ENCODE peak calls at places on chromosome X, in seven cellular contexts. R is GM12865, P is GM13977, B is neural crest cell, A is heart right ventricle, E is right lobe of liver, H is HCT116. X is an unnamed sample.

GRCh38 chrX:71911023-71911730 is 532 bp downstream of the NHSL2 start:
- DNase-seq in R (no peak), P (peak), B (peak), A (peak), E (no peak), H (no peak), X (peak)

GRCh38 chrX:17464196-17464595 is 89.2 kb downstream of the NHS start:
- DNase-seq in R (no peak), P (no peak), B (no peak), A (no peak), E (no peak), H (no peak), X (no peak)

GRCh38 chrX:54785901-54786300 is 12.2 kb downstream of the ITIH6 start:
- DNase-seq in R (peak), P (no peak), B (no peak), A (no peak), E (peak), H (no peak), X (no peak)

GRCh38 chrX:22159071-22159470 is 113.6 kb upstream of the CBLL2 start:
- DNase-seq in R (no peak), P (no peak), B (no peak), A (no peak), E (no peak), H (no peak), X (no peak)

GRCh38 chrX:150365953-150366911 is 3.1 kb downstream of the MAMLD1 start:
- DNase-seq in R (no peak), P (no peak), B (peak), A (peak), E (peak), H (no peak), X (no peak)

GRCh38 chrX:150570512-150570911 is 2.1 kb downstream of the MTM1 start:
- DNase-seq in R (peak), P (no peak), B (no peak), A (no peak), E (peak), H (no peak), X (no peak)

GRCh38 chrX:31266172-31267076 is 194.6 kb upstream of the FTHL17 start:
- DNase-seq in R (peak), P (peak), B (peak), A (peak), E (peak), H (no peak), X (peak)

GRCh38 chrX:47206316-47206715 is 12.2 kb upstream of the CDK16 start:
- DNase-seq in R (no peak), P (no peak), B (no peak), A (no peak), E (no peak), H (no peak), X (no peak)

GRCh38 chrX:40474205-40474626 is 106.6 kb upstream of the ATP6AP2 start:
- DNase-seq in R (peak), P (no peak), B (peak), A (no peak), E (peak), H (no peak), X (no peak)

GRCh38 chrX:42948723-42949122 is 170.8 kb upstream of the PPP1R2C start:
- DNase-seq in R (no peak), P (no peak), B (no peak), A (no peak), E (no peak), H (no peak), X (no peak)

GRCh38 chrX:18616688-18617087 is 55.2 kb downstream of the RS1 start:
- DNase-seq in R (no peak), P (no peak), B (no peak), A (no peak), E (no peak), H (no peak), X (no peak)

GRCh38 chrX:29952016-29952415 is 263.3 kb upstream of the MAGEB2 start:
- DNase-seq in R (no peak), P (no peak), B (no peak), A (no peak), E (no peak), H (no peak), X (no peak)

GRCh38 chrX:81195712-81196111 is 6.0 kb downstream of the HMGN5 start:
- DNase-seq in R (peak), P (peak), B (peak), A (no peak), E (peak), H (peak), X (no peak)

GRCh38 chrX:27751976-27752375 is 55.8 kb upstream of the MAGEB10 start:
- DNase-seq in R (no peak), P (no peak), B (no peak), A (no peak), E (no peak), H (no peak), X (no peak)

GRCh38 chrX:96685205-96686099 is 810 bp downstream of the DIAPH2 start:
- DNase-seq in R (peak), P (no peak), B (peak), A (peak), E (peak), H (no peak), X (no peak)

GRCh38 chrX:15143050-15143824 is 126.6 kb downstream of the ASB9 start:
- DNase-seq in R (peak), P (peak), B (peak), A (peak), E (peak), H (peak), X (peak)

GRCh38 chrX:12894074-12894691 is 12.2 kb upstream of the TLR8 start:
- DNase-seq in R (peak), P (peak), B (peak), A (no peak), E (no peak), H (peak), X (no peak)

GRCh38 chrX:40072246-40072645 is 25.5 kb downstream of the BCOR start:
- DNase-seq in R (no peak), P (no peak), B (no peak), A (no peak), E (no peak), H (no peak), X (no peak)

GRCh38 chrX:152928761-152929400 is 31.0 kb downstream of the ZNF185 start:
- DNase-seq in R (no peak), P (no peak), B (no peak), A (no peak), E (no peak), H (no peak), X (no peak)

GRCh38 chrX:45801554-45801953 is 600.9 kb upstream of the DIPK2B start:
- DNase-seq in R (peak), P (peak), B (no peak), A (no peak), E (no peak), H (no peak), X (no peak)

GRCh38 chrX:94492541-94492940 is 818.5 kb downstream of the FAM133A start:
- DNase-seq in R (no peak), P (no peak), B (no peak), A (no peak), E (no peak), H (no peak), X (no peak)

GRCh38 chrX:24619647-24620046 is 27.5 kb downstream of the PCYT1B start:
- DNase-seq in R (peak), P (no peak), B (no peak), A (no peak), E (no peak), H (no peak), X (peak)

GRCh38 chrX:79080131-79080530 is 64.4 kb upstream of the GPR174 start:
- DNase-seq in R (no peak), P (no peak), B (no peak), A (no peak), E (no peak), H (no peak), X (no peak)

GRCh38 chrX:133007458-133007857 is 49.0 kb upstream of the HS6ST2 start:
- DNase-seq in R (no peak), P (no peak), B (no peak), A (no peak), E (no peak), H (no peak), X (no peak)

GRCh38 chrX:40152706-40153334 is 55.1 kb upstream of the BCOR start:
- DNase-seq in R (no peak), P (no peak), B (peak), A (peak), E (peak), H (no peak), X (peak)

GRCh38 chrX:64975491-64975890 is 759 bp downstream of the ZC4H2 start:
- DNase-seq in R (peak), P (no peak), B (peak), A (peak), E (peak), H (no peak), X (no peak)

GRCh38 chrX:48960291-48960690 is 2.9 kb upstream of the OTUD5 start:
- DNase-seq in R (no peak), P (no peak), B (no peak), A (no peak), E (no peak), H (no peak), X (no peak)

GRCh38 chrX:140500427-140500826 is 4.4 kb downstream of the SOX3 start:
- DNase-seq in R (no peak), P (no peak), B (no peak), A (no peak), E (no peak), H (no peak), X (no peak)

GRCh38 chrX:1249101-1249887 is 19.3 kb upstream of the CSF2RA start:
- DNase-seq in R (peak), P (no peak), B (peak), A (peak), E (peak), H (no peak), X (peak)

GRCh38 chrX:39063037-39063436 is 261.8 kb downstream of the MID1IP1 start:
- DNase-seq in R (no peak), P (no peak), B (no peak), A (no peak), E (no peak), H (no peak), X (no peak)

GRCh38 chrX:33211356-33212254 is at the start of gene DMD:
- DNase-seq in R (no peak), P (no peak), B (peak), A (peak), E (no peak), H (no peak), X (peak)

GRCh38 chrX:149365061-149365460 is 140.0 kb downstream of the IDS start:
- DNase-seq in R (no peak), P (no peak), B (no peak), A (no peak), E (no peak), H (no peak), X (no peak)

GRCh38 chrX:117120700-117121099 is 657.9 kb upstream of the CT83 start:
- DNase-seq in R (no peak), P (no peak), B (no peak), A (no peak), E (no peak), H (no peak), X (no peak)
- TF ChIP-seq CTCF in R (no peak), P (no peak), B (no peak), A (no peak), E (peak), H (no peak), X (no peak)

GRCh38 chrX:85870585-85870984 is 176.8 kb downstream of the CHM start:
- DNase-seq in R (no peak), P (no peak), B (no peak), A (no peak), E (no peak), H (no peak), X (no peak)
- TF ChIP-seq CTCF in R (no peak), P (no peak), B (no peak), A (no peak), E (no peak), H (no peak), X (no peak)

GRCh38 chrX:134023851-134024281 is 38.5 kb upstream of the GPC3 start:
- DNase-seq in R (no peak), P (no peak), B (no peak), A (no peak), E (no peak), H (no peak), X (no peak)

GRCh38 chrX:134020910-134021309 is 35.5 kb upstream of the GPC3 start:
- DNase-seq in R (no peak), P (no peak), B (no peak), A (no peak), E (no peak), H (no peak), X (no peak)

GRCh38 chrX:134025986-134026731 is 40.8 kb upstream of the GPC3 start:
- DNase-seq in R (no peak), P (no peak), B (no peak), A (no peak), E (no peak), H (no peak), X (no peak)

GRCh38 chrX:134024686-134025377 is 39.4 kb upstream of the GPC3 start:
- DNase-seq in R (no peak), P (no peak), B (no peak), A (no peak), E (no peak), H (no peak), X (no peak)

GRCh38 chrX:134026732-134027311 is 41.4 kb upstream of the GPC3 start:
- DNase-seq in R (peak), P (peak), B (peak), A (no peak), E (peak), H (peak), X (peak)
- TF ChIP-seq CTCF in R (peak), P (peak), B (peak), A (peak), E (peak), H (peak), X (peak)

GRCh38 chrX:103687696-103688191 is 1.2 kb upstream of the MORF4L2 start:
- DNase-seq in R (peak), P (peak), B (peak), A (peak), E (peak), H (peak), X (peak)
- TF ChIP-seq CTCF in R (peak), P (peak), B (peak), A (peak), E (peak), H (peak), X (peak)